ENCODE peak calls at places on chromosome 10, in five cellular contexts. One of them, this sample, is unnamed.

GRCh38 chr10:78706256-78706655 is 362.5 kb upstream of the ZMIZ1 start:
- DNase-seq in activated CD8-positive, alpha-beta T cell treated with anti-CD3 and anti-CD28 coated beads for 36 hours: no peak
- DNase-seq in epithelial cell of esophagus: peak
- DNase-seq in cardiac muscle cell: no peak
- DNase-seq in mesothelial cell of epicardium: no peak
- DNase-seq in this sample: no peak

GRCh38 chr10:90787906-90788491 is 69.8 kb downstream of the HTR7 start:
- DNase-seq in mesothelial cell of epicardium: no peak
- DNase-seq in activated CD8-positive, alpha-beta T cell treated with anti-CD3 and anti-CD28 coated beads for 36 hours: peak
- DNase-seq in cardiac muscle cell: peak
- DNase-seq in epithelial cell of esophagus: peak
- DNase-seq in this sample: no peak

GRCh38 chr10:124468624-124469023 is 7.0 kb downstream of the LHPP start:
- DNase-seq in mesothelial cell of epicardium: no peak
- DNase-seq in epithelial cell of esophagus: no peak
- DNase-seq in cardiac muscle cell: no peak
- DNase-seq in activated CD8-positive, alpha-beta T cell treated with anti-CD3 and anti-CD28 coated beads for 36 hours: no peak
- DNase-seq in this sample: no peak

GRCh38 chr10:80170026-80170425 is 35.3 kb downstream of the ANXA11 start:
- DNase-seq in activated CD8-positive, alpha-beta T cell treated with anti-CD3 and anti-CD28 coated beads for 36 hours: no peak
- DNase-seq in cardiac muscle cell: no peak
- DNase-seq in mesothelial cell of epicardium: no peak
- DNase-seq in epithelial cell of esophagus: no peak
- DNase-seq in this sample: no peak

GRCh38 chr10:5381187-5381586 is 16.4 kb downstream of the UCN3 start:
- DNase-seq in epithelial cell of esophagus: no peak
- DNase-seq in activated CD8-positive, alpha-beta T cell treated with anti-CD3 and anti-CD28 coated beads for 36 hours: no peak
- DNase-seq in cardiac muscle cell: no peak
- DNase-seq in mesothelial cell of epicardium: no peak
- DNase-seq in this sample: no peak

GRCh38 chr10:122515588-122516231 is 44.8 kb upstream of the DMBT1 start:
- DNase-seq in epithelial cell of esophagus: peak
- DNase-seq in mesothelial cell of epicardium: no peak
- DNase-seq in cardiac muscle cell: no peak
- DNase-seq in activated CD8-positive, alpha-beta T cell treated with anti-CD3 and anti-CD28 coated beads for 36 hours: peak
- DNase-seq in this sample: no peak

GRCh38 chr10:93542358-93542791 is 24.1 kb upstream of the FFAR4 start:
- DNase-seq in cardiac muscle cell: peak
- DNase-seq in epithelial cell of esophagus: peak
- DNase-seq in mesothelial cell of epicardium: no peak
- DNase-seq in activated CD8-positive, alpha-beta T cell treated with anti-CD3 and anti-CD28 coated beads for 36 hours: no peak
- DNase-seq in this sample: no peak

GRCh38 chr10:122176232-122176865 is 94.7 kb upstream of the BTBD16 start:
- DNase-seq in mesothelial cell of epicardium: no peak
- DNase-seq in activated CD8-positive, alpha-beta T cell treated with anti-CD3 and anti-CD28 coated beads for 36 hours: no peak
- DNase-seq in cardiac muscle cell: no peak
- DNase-seq in epithelial cell of esophagus: no peak
- DNase-seq in this sample: no peak

GRCh38 chr10:77156406-77156879 is 481.2 kb downstream of the KCNMA1 start:
- DNase-seq in cardiac muscle cell: no peak
- DNase-seq in mesothelial cell of epicardium: no peak
- DNase-seq in epithelial cell of esophagus: no peak
- DNase-seq in activated CD8-positive, alpha-beta T cell treated with anti-CD3 and anti-CD28 coated beads for 36 hours: no peak
- DNase-seq in this sample: no peak

GRCh38 chr10:95355241-95355779 is 64.5 kb upstream of the PDLIM1 start:
- DNase-seq in cardiac muscle cell: no peak
- DNase-seq in activated CD8-positive, alpha-beta T cell treated with anti-CD3 and anti-CD28 coated beads for 36 hours: no peak
- DNase-seq in mesothelial cell of epicardium: no peak
- DNase-seq in epithelial cell of esophagus: no peak
- DNase-seq in this sample: no peak

GRCh38 chr10:30284860-30285594 is 64.1 kb downstream of the MTPAP start:
- DNase-seq in activated CD8-positive, alpha-beta T cell treated with anti-CD3 and anti-CD28 coated beads for 36 hours: no peak
- DNase-seq in cardiac muscle cell: peak
- DNase-seq in mesothelial cell of epicardium: no peak
- DNase-seq in epithelial cell of esophagus: peak
- DNase-seq in this sample: no peak

GRCh38 chr10:95605163-95605562 is 44.0 kb upstream of the SORBS1 start:
- DNase-seq in epithelial cell of esophagus: no peak
- DNase-seq in activated CD8-positive, alpha-beta T cell treated with anti-CD3 and anti-CD28 coated beads for 36 hours: no peak
- DNase-seq in mesothelial cell of epicardium: no peak
- DNase-seq in cardiac muscle cell: peak
- DNase-seq in this sample: peak

GRCh38 chr10:118592675-118593330 is 2.6 kb downstream of the PRLHR start:
- DNase-seq in activated CD8-positive, alpha-beta T cell treated with anti-CD3 and anti-CD28 coated beads for 36 hours: no peak
- DNase-seq in epithelial cell of esophagus: no peak
- DNase-seq in cardiac muscle cell: no peak
- DNase-seq in mesothelial cell of epicardium: no peak
- DNase-seq in this sample: no peak

GRCh38 chr10:119620771-119621384 is 24.1 kb upstream of the TIAL1 start:
- DNase-seq in mesothelial cell of epicardium: no peak
- DNase-seq in epithelial cell of esophagus: no peak
- DNase-seq in cardiac muscle cell: no peak
- DNase-seq in activated CD8-positive, alpha-beta T cell treated with anti-CD3 and anti-CD28 coated beads for 36 hours: no peak
- DNase-seq in this sample: no peak

GRCh38 chr10:73529089-73529832 is 33.4 kb upstream of the PPP3CB start:
- DNase-seq in activated CD8-positive, alpha-beta T cell treated with anti-CD3 and anti-CD28 coated beads for 36 hours: peak
- DNase-seq in epithelial cell of esophagus: peak
- DNase-seq in cardiac muscle cell: peak
- DNase-seq in mesothelial cell of epicardium: no peak
- DNase-seq in this sample: peak

DNA sequence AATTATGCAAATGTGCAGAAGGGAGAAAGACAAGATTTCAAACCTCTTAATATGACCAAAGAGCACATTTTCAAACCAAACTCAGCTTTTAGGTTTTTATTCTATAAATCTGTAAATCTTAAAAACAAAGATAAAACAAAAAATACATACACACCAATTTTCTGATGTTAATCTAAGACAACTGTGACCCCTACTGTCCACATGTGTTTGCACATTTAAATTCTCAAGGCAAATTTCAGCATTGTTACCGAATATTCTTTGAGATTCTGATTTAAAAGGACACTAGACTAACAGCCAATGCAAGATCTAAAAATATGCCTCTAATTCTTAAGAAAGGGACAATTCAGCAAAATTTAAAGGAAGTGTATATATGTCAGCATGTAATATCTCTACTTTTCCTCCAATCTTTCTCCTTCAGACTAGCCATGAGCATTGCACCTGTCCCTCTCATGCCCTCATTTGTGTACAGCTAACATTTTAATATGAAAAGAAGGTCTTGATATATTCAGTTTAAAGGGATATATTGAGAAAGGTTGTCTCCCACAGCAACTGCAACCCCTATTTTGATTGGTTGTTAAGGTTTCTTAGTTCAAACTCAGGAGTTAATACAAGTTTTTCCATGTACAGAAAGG is 417.9 kb downstream of the IPMK start:
- DNase-seq in activated CD8-positive, alpha-beta T cell treated with anti-CD3 and anti-CD28 coated beads for 36 hours: no peak
- DNase-seq in epithelial cell of esophagus: peak
- DNase-seq in cardiac muscle cell: no peak
- DNase-seq in mesothelial cell of epicardium: no peak
- DNase-seq in this sample: no peak
- TF ChIP-seq CTCF in activated CD8-positive, alpha-beta T cell treated with anti-CD3 and anti-CD28 coated beads for 36 hours: no peak
- TF ChIP-seq CTCF in epithelial cell of esophagus: peak
- TF ChIP-seq CTCF in cardiac muscle cell: peak
- TF ChIP-seq CTCF in mesothelial cell of epicardium: peak
- TF ChIP-seq CTCF in this sample: no peak

GRCh38 chr10:85612378-85612775 is 754.2 kb downstream of the GRID1 start:
- DNase-seq in cardiac muscle cell: no peak
- DNase-seq in epithelial cell of esophagus: no peak
- DNase-seq in activated CD8-positive, alpha-beta T cell treated with anti-CD3 and anti-CD28 coated beads for 36 hours: peak
- DNase-seq in mesothelial cell of epicardium: no peak
- DNase-seq in this sample: no peak

GRCh38 chr10:85611093-85611740 is 755.4 kb downstream of the GRID1 start:
- DNase-seq in epithelial cell of esophagus: no peak
- DNase-seq in mesothelial cell of epicardium: no peak
- DNase-seq in cardiac muscle cell: no peak
- DNase-seq in activated CD8-positive, alpha-beta T cell treated with anti-CD3 and anti-CD28 coated beads for 36 hours: no peak
- DNase-seq in this sample: no peak

GRCh38 chr10:85613391-85613790 is 753.2 kb downstream of the GRID1 start:
- DNase-seq in cardiac muscle cell: no peak
- DNase-seq in mesothelial cell of epicardium: no peak
- DNase-seq in epithelial cell of esophagus: no peak
- DNase-seq in activated CD8-positive, alpha-beta T cell treated with anti-CD3 and anti-CD28 coated beads for 36 hours: no peak
- DNase-seq in this sample: no peak

GRCh38 chr10:85611746-85612377 is 754.7 kb downstream of the GRID1 start:
- DNase-seq in mesothelial cell of epicardium: no peak
- DNase-seq in cardiac muscle cell: no peak
- DNase-seq in epithelial cell of esophagus: no peak
- DNase-seq in activated CD8-positive, alpha-beta T cell treated with anti-CD3 and anti-CD28 coated beads for 36 hours: no peak
- DNase-seq in this sample: no peak

DNA sequence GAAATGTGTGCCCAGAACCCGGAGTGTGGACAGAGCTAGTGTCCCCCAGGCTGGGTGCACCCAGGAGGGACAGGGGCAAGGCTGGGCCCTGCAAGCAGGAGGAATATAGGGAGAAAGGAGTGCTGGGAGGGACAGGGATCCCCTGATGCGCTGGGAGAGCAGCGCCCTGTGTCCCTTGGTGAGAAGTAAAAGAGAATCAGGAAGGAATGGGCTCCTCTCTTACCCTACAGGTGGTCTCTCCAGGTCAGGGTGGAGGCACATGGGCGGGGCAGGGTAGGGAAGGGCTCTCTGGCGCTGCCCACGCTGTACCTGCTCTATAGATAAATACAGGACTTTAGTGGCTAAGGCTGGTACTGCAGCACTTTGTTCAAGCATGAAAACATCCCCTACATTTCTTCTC is 753.8 kb downstream of the GRID1 start:
- DNase-seq in activated CD8-positive, alpha-beta T cell treated with anti-CD3 and anti-CD28 coated beads for 36 hours: peak
- DNase-seq in mesothelial cell of epicardium: no peak
- DNase-seq in cardiac muscle cell: no peak
- DNase-seq in epithelial cell of esophagus: no peak
- DNase-seq in this sample: no peak
- TF ChIP-seq CTCF in activated CD8-positive, alpha-beta T cell treated with anti-CD3 and anti-CD28 coated beads for 36 hours: peak
- TF ChIP-seq CTCF in mesothelial cell of epicardium: peak
- TF ChIP-seq CTCF in cardiac muscle cell: no peak
- TF ChIP-seq CTCF in epithelial cell of esophagus: peak
- TF ChIP-seq CTCF in this sample: no peak

GRCh38 chr10:60331886-60332285 is 57.8 kb downstream of the ANK3 start:
- DNase-seq in mesothelial cell of epicardium: no peak
- DNase-seq in cardiac muscle cell: no peak
- DNase-seq in epithelial cell of esophagus: no peak
- DNase-seq in activated CD8-positive, alpha-beta T cell treated with anti-CD3 and anti-CD28 coated beads for 36 hours: no peak
- DNase-seq in this sample: no peak

GRCh38 chr10:60338002-60338564 is 51.6 kb downstream of the ANK3 start:
- DNase-seq in activated CD8-positive, alpha-beta T cell treated with anti-CD3 and anti-CD28 coated beads for 36 hours: no peak
- DNase-seq in cardiac muscle cell: no peak
- DNase-seq in epithelial cell of esophagus: no peak
- DNase-seq in mesothelial cell of epicardium: no peak
- DNase-seq in this sample: no peak

GRCh38 chr10:60334991-60335390 is 54.7 kb downstream of the ANK3 start:
- DNase-seq in mesothelial cell of epicardium: no peak
- DNase-seq in epithelial cell of esophagus: no peak
- DNase-seq in activated CD8-positive, alpha-beta T cell treated with anti-CD3 and anti-CD28 coated beads for 36 hours: no peak
- DNase-seq in cardiac muscle cell: no peak
- DNase-seq in this sample: no peak

GRCh38 chr10:60336901-60337630 is 52.6 kb downstream of the ANK3 start:
- DNase-seq in epithelial cell of esophagus: no peak
- DNase-seq in activated CD8-positive, alpha-beta T cell treated with anti-CD3 and anti-CD28 coated beads for 36 hours: no peak
- DNase-seq in mesothelial cell of epicardium: no peak
- DNase-seq in cardiac muscle cell: no peak
- DNase-seq in this sample: no peak

GRCh38 chr10:60335708-60336107 is 54.0 kb downstream of the ANK3 start:
- DNase-seq in mesothelial cell of epicardium: no peak
- DNase-seq in epithelial cell of esophagus: peak
- DNase-seq in cardiac muscle cell: no peak
- DNase-seq in activated CD8-positive, alpha-beta T cell treated with anti-CD3 and anti-CD28 coated beads for 36 hours: no peak
- DNase-seq in this sample: no peak
- TF ChIP-seq CTCF in mesothelial cell of epicardium: no peak
- TF ChIP-seq CTCF in epithelial cell of esophagus: peak
- TF ChIP-seq CTCF in cardiac muscle cell: peak
- TF ChIP-seq CTCF in activated CD8-positive, alpha-beta T cell treated with anti-CD3 and anti-CD28 coated beads for 36 hours: no peak
- TF ChIP-seq CTCF in this sample: no peak

DNA sequence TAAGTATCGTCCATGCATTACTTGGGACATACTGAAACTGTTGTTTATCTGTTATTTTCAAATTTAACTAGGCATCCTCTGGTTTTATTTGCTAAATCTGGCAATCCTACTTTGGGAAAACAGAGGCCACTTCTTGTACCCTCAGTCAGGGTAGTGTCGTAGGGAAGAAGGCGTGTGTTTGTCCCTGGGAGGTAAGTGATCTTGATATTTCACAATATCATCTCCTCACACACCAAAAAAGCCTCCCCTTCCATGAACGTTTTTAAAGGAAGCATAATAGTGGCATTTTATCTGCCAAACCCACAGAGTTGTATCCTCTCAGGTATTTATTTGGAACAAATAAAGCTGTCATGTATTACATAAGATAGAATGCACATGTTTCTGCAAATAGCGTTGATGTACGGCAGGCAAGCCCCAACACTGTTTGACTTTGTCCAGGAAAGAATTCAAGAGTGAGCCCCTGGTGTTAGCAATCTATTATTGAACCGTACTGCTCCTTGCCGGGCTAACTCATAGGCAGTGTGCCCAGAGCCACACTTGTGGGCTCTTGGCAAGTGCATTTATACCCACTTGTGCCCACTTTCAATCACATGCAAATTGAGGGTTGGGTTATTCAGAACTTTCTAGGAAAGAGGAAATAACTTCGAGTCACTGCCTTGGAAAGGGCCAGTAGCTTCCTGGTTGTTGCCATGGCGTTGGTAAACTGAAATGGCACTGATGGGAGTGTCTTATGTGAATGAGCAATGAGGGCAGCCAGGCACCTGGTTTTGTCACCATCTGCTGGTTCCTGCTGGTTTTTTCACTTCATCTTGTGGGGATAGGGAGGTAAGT is 266.0 kb downstream of the USP6NL start:
- DNase-seq in cardiac muscle cell: no peak
- DNase-seq in epithelial cell of esophagus: peak
- DNase-seq in activated CD8-positive, alpha-beta T cell treated with anti-CD3 and anti-CD28 coated beads for 36 hours: peak
- DNase-seq in mesothelial cell of epicardium: no peak
- DNase-seq in this sample: no peak
- TF ChIP-seq CTCF in cardiac muscle cell: no peak
- TF ChIP-seq CTCF in epithelial cell of esophagus: peak
- TF ChIP-seq CTCF in activated CD8-positive, alpha-beta T cell treated with anti-CD3 and anti-CD28 coated beads for 36 hours: no peak
- TF ChIP-seq CTCF in mesothelial cell of epicardium: no peak
- TF ChIP-seq CTCF in this sample: no peak

DNA sequence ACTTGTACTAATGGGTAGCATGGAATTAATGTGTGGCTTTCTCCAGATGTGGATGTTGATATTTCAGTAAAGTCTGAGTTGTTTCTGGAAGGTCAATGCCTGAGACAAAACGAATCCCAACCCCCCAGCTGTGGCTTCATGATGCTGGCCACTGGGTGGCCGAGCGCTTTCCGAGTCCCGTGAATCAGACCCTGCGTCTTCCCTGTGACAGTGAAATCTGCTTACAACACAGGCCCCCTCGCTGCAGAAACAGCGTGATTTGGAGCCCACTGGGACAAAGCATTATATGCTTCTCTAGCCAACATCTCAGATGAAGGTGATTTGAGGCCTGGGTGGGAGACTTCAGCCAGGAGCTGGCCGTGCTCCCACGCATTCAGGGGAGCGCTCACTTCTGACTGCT is 124.7 kb downstream of the WDR37 start:
- DNase-seq in activated CD8-positive, alpha-beta T cell treated with anti-CD3 and anti-CD28 coated beads for 36 hours: no peak
- DNase-seq in mesothelial cell of epicardium: no peak
- DNase-seq in cardiac muscle cell: no peak
- DNase-seq in epithelial cell of esophagus: no peak
- DNase-seq in this sample: no peak
- TF ChIP-seq CTCF in activated CD8-positive, alpha-beta T cell treated with anti-CD3 and anti-CD28 coated beads for 36 hours: no peak
- TF ChIP-seq CTCF in mesothelial cell of epicardium: no peak
- TF ChIP-seq CTCF in cardiac muscle cell: no peak
- TF ChIP-seq CTCF in epithelial cell of esophagus: no peak
- TF ChIP-seq CTCF in this sample: no peak

GRCh38 chr10:115572740-115573455 is 479.7 kb downstream of the ATRNL1 start:
- DNase-seq in activated CD8-positive, alpha-beta T cell treated with anti-CD3 and anti-CD28 coated beads for 36 hours: no peak
- DNase-seq in cardiac muscle cell: peak
- DNase-seq in mesothelial cell of epicardium: no peak
- DNase-seq in epithelial cell of esophagus: peak
- DNase-seq in this sample: no peak
- TF ChIP-seq CTCF in activated CD8-positive, alpha-beta T cell treated with anti-CD3 and anti-CD28 coated beads for 36 hours: no peak
- TF ChIP-seq CTCF in cardiac muscle cell: peak
- TF ChIP-seq CTCF in mesothelial cell of epicardium: peak
- TF ChIP-seq CTCF in epithelial cell of esophagus: peak
- TF ChIP-seq CTCF in this sample: no peak

This sample was measured in thoracic aorta.